ENCODE peak calls at places on chromosomes 2 and 18, in five cellular contexts. R is right cardiac atrium, H is memory B cell, M is HFFc6, L is choroid plexus epithelial cell. S is an unnamed sample.

GRCh38 chr2:50611261-50612020 is 420.5 kb downstream of the NRXN1 start:
- DNase-seq in R (no peak), H (no peak), M (no peak), L (peak), S (no peak)

GRCh38 chr2:39228413-39229209 is 15.2 kb downstream of the CDKL4 start:
- DNase-seq in R (no peak), H (peak), M (no peak), L (peak), S (no peak)

GRCh38 chr2:205358351-205358815 is 323.9 kb upstream of the NRP2 start:
- DNase-seq in R (no peak), H (no peak), M (peak), L (peak), S (no peak)

GRCh38 chr18:44589709-44590108 is 91.0 kb upstream of the SETBP1 start:
- DNase-seq in R (no peak), H (no peak), M (peak), L (peak), S (peak)

GRCh38 chr2:66803651-66804050 is 368.7 kb downstream of the MEIS1 start:
- DNase-seq in R (no peak), H (no peak), M (peak), L (peak), S (no peak)

GRCh38 chr2:81481242-81481993 is 1176.9 kb upstream of the LRRTM1 start:
- DNase-seq in R (peak), H (no peak), M (no peak), L (no peak), S (no peak)

GRCh38 chr2:109450574-109451265 is 163.0 kb downstream of the SEPTIN10 start:
- DNase-seq in R (peak), H (no peak), M (no peak), L (no peak), S (no peak)

GRCh38 chr2:158997037-158997785 is 28.8 kb downstream of the TANC1 start:
- DNase-seq in R (no peak), H (no peak), M (no peak), L (peak), S (no peak)

GRCh38 chr18:79545714-79546113 is 133.9 kb upstream of the CTDP1 start:
- DNase-seq in R (no peak), H (no peak), M (no peak), L (no peak), S (no peak)

GRCh38 chr2:29228276-29228675 is 113.1 kb downstream of the CLIP4 start:
- DNase-seq in R (no peak), H (no peak), M (peak), L (no peak), S (no peak)

GRCh38 chr2:166972418-166972817 is 84.1 kb downstream of the XIRP2 start:
- DNase-seq in R (no peak), H (no peak), M (no peak), L (peak), S (no peak)

GRCh38 chr2:15968280-15969178 is 28.2 kb downstream of the MYCN start:
- DNase-seq in R (no peak), H (no peak), M (no peak), L (no peak), S (no peak)

GRCh38 chr2:84619784-84620371 is 103.6 kb downstream of the DNAH6 start:
- DNase-seq in R (no peak), H (no peak), M (no peak), L (no peak), S (no peak)

S was measured in brain pericyte.